ENCODE peak calls at places on chromosomes 4 and X, in four cellular contexts. D is stomach, Q is fibroblast of lung, R is osteocyte. C is an unnamed sample.

GRCh38 chr4:42627887-42628646 is 28.8 kb downstream of the ATP8A1 start:
- DNase-seq in R (no peak), Q (no peak), D (peak), C (no peak)

GRCh38 chr4:159048166-159048886 is 54.6 kb upstream of the RAPGEF2 start:
- DNase-seq in D (peak), R (no peak), Q (peak), C (peak)

GRCh38 chr4:160485071-160485687 is 1382.3 kb downstream of the RAPGEF2 start:
- DNase-seq in Q (no peak), R (no peak), D (no peak), C (no peak)

GRCh38 chrX:826448-826847 is 195.9 kb downstream of the SHOX start:
- DNase-seq in Q (no peak), D (no peak), R (peak), C (no peak)

GRCh38 chr4:13919021-13919441 is 291.5 kb upstream of the BOD1L1 start:
- DNase-seq in R (no peak), Q (peak), D (no peak), C (peak)

GRCh38 chr4:153211986-153212720 is 7.9 kb downstream of the TRIM2 start:
- DNase-seq in Q (peak), D (no peak), R (no peak), C (peak)

GRCh38 chrX:70479970-70480659 is 35.5 kb downstream of the DLG3 start:
- DNase-seq in Q (no peak), R (no peak), D (peak), C (peak)

GRCh38 chr4:155600246-155600645 is 66.4 kb upstream of the GUCY1A1 start:
- DNase-seq in R (no peak), Q (peak), D (no peak), C (no peak)

GRCh38 chr4:128574706-128575105 is 234.8 kb upstream of the JADE1 start:
- DNase-seq in R (no peak), D (peak), Q (peak), C (peak)

GRCh38 chrX:51421972-51422371 is 74.4 kb downstream of the NUDT11 start:
- DNase-seq in R (no peak), Q (no peak), D (no peak), C (no peak)

GRCh38 chrX:11770320-11770719 is 12.3 kb downstream of the MSL3 start:
- DNase-seq in R (no peak), Q (peak), D (peak), C (peak)

GRCh38 chr4:8082517-8083055 is 76.0 kb downstream of the ABLIM2 start:
- DNase-seq in R (no peak), Q (peak), D (no peak), C (no peak)

GRCh38 chr4:97479388-97479787 is 663.9 kb downstream of the STPG2 start:
- DNase-seq in Q (no peak), R (no peak), D (no peak), C (no peak)

GRCh38 chr4:142824368-142824767 is 21.7 kb downstream of the INPP4B start:
- DNase-seq in D (no peak), Q (peak), R (no peak), C (no peak)

GRCh38 chrX:76279007-76279406 is 106.1 kb downstream of the PBDC1 start:
- DNase-seq in R (no peak), Q (peak), D (peak), C (peak)

GRCh38 chr4:159227984-159228383 is 125.1 kb downstream of the RAPGEF2 start:
- DNase-seq in R (no peak), D (peak), Q (peak), C (peak)

GRCh38 chrX:48468247-48468671 is 1.8 kb downstream of the SLC38A5 start:
- DNase-seq in Q (no peak), D (peak), R (no peak), C (no peak)

GRCh38 chr4:38983756-38984647 is 48.2 kb downstream of the TMEM156 start:
- DNase-seq in D (no peak), Q (peak), R (no peak), C (peak)

GRCh38 chr4:5822617-5823016 is 70.3 kb downstream of the CRMP1 start:
- DNase-seq in R (no peak), Q (no peak), D (no peak), C (no peak)

GRCh38 chrX:21929209-21929608 is 11.3 kb upstream of the SMS start:
- DNase-seq in D (no peak), Q (no peak), R (no peak), C (peak)

DNA sequence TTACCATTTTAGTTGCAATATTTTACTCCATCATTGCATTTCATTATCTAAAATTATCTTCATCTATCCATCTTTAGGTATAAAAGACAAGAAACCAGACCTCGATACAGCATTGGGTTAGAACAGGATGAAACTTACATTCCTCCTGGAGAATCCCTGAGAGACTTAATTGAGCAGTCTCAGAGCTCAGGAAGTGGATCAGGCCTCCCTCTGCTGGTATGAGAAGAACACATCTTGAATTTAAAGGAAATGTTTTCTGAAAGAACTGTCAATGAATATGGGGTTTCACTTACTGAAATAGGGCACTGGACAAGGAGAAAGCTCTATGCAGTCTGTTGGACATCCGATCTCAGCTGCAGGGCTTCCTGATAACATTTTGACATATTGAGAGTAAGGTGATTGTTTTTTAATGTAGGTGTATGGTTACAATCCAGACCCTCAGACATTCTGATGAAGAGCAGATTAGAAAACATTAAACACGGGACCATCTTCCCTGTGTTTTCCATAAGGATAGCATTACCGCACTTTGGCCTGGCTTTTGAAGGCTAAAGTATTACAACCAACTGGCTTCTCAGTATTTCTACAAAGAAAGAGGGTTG is 367.2 kb downstream of the BMPR1B start:
- DNase-seq in R (no peak), Q (peak), D (no peak), C (peak)
- TF ChIP-seq CTCF in R (peak), Q (peak), D (no peak), C (peak)

DNA sequence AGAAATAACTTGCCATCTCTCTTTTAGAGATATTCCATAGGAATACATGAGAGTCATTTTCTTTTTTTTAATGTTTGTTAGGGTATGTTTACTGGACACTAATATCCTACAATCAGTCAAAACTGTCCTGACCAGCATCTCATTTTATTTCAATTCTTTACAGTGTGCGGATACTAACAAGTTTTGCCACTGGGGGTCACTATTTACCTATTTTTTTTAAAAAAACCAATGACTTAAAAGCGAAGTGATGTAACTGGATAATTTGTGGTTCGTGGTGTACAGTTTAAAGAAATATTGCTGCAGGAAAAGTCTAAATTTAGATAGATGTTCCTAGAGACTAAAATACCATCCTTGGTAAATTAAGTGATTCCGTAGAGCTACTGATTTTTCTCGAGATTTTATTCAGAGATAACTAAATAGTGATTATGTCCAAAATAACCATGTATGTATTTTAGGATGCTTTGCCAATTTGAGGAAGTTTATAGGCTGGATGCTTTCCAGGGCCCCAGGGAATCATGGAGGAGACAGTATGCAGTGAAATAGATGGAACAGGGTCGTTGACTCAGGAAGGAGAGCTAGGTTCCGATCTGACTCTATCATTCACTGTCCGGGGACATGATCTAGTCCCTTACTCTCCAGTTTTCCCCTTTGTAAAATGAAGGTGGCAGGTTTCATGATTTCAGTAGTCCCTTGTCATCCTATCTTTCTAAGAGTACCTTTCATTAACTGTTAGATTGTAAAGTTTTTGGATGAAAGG is 34.0 kb upstream of the GNPDA2 start:
- DNase-seq in R (no peak), D (no peak), Q (peak), C (peak)
- TF ChIP-seq CTCF in R (peak), D (no peak), Q (peak), C (peak)

DNA sequence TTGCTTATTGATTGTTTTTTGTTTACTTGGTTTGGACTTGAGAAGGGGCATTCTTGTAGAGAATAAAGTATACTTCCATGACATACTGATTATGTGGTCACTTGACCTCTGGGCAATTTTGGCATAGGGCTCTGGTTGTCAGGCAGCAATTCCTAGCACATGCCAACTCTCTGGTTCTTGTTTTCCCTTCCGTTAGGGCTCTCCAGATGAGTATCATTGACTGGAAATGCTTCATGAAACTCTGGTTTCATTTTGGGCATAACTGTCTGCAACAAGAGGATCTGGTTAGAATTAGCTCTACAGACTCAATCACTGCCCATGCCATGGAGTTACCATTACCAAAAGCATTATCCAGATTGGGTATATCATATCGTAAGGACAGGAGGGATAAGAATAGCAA is 1057.9 kb downstream of the FAT4 start:
- DNase-seq in R (no peak), Q (no peak), D (no peak), C (no peak)
- TF ChIP-seq CTCF in R (no peak), Q (no peak), D (no peak), C (no peak)

DNA sequence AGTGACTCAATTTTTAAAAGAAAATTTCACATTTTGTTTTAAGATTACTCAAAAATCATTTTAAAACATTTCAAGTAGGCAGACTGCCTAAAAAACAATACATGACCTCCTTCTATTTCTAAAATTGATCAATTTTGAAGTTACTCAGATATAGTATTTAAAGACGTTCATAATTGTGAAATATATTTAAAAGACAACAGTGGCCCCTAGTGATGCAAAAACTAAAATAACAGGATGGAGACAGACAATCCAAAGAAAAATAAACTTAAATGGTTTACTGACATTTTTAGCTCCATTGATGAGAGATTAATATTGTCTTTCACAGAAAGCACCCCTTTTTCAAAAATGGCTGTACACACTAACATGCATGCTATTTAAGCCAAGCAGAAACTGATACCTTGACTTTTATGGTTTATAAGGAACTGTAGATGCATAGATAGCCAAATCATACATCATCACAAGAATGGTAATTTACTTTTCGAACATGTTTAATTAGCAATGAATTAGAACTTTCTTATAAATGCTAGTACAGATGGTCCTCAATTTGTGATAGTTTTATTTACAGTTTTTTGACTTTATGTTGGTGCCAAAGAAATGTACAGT is 69.8 kb upstream of the FAT4 start:
- DNase-seq in Q (peak), D (no peak), R (no peak), C (peak)
- TF ChIP-seq CTCF in Q (peak), D (no peak), R (peak), C (peak)

GRCh38 chr4:80452768-80453167 is 117.2 kb downstream of the CFAP299 start:
- DNase-seq in Q (no peak), D (no peak), R (no peak), C (peak)
- TF ChIP-seq CTCF in Q (no peak), D (no peak), R (no peak), C (no peak)

DNA sequence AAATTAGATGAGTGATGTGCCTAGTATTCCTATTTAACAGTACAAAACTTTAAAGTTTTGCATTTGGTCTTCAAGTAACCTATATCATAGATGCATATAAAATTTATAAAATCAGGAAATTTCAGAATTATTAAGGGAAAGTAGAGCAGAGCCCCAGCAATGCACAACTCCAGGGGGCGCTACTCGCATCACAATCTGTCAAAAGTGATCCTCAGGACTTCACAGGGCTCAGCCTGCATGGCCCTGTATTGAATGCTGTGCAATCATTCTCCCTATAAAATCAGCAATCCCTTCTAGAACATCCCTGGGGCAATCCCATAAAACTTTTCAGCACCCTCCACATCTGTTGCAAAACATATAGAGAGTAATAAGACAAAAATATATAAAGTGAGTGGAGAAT is 12.4 kb upstream of the PPARGC1A start:
- DNase-seq in R (no peak), Q (no peak), D (no peak), C (no peak)
- TF ChIP-seq CTCF in R (no peak), Q (no peak), D (no peak), C (no peak)

GRCh38 chrX:102950908-102951866 is 14.1 kb downstream of the RAB40AL start:
- DNase-seq in D (peak), R (no peak), Q (peak), C (peak)
- TF ChIP-seq CTCF in D (no peak), R (peak), Q (peak), C (peak)

DNA sequence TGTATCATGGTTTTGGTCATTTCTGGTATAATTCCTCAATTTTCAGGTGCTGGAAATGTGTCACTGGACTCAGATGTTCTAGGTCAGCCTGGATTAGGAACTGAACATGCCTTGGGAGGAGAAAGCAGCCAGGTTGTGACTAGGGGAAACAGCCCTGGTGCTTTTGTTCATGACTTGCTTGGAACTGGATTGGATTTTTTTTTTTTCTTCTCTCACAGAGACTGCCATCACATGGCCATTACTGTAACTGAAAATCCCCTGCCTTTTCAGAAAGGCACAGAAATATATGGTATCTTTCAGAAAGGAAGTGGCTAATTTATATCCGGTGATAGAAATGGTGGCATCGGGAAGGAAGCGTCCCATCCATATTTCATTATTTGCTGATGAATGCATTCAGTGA is 34.6 kb downstream of the SEPTIN11 start:
- DNase-seq in Q (peak), R (no peak), D (no peak), C (peak)
- TF ChIP-seq CTCF in Q (peak), R (peak), D (no peak), C (peak)